ENCODE peak calls at places on chromosomes 7 and 10, in four cellular contexts. A is GM23248, V is right atrium auricular region, O is body of pancreas. B is an unnamed sample.

GRCh38 chr7:94375713-94376112 is 19.0 kb upstream of the COL1A2 start:
- DNase-seq in A (peak), V (no peak), O (no peak), B (no peak)

GRCh38 chr7:45174966-45175765 is 17.6 kb downstream of the RAMP3 start:
- DNase-seq in O (peak), V (no peak), A (no peak), B (no peak)

GRCh38 chr10:71648595-71649320 is 70.8 kb downstream of the C10orf105 start:
- DNase-seq in O (no peak), V (no peak), A (no peak), B (no peak)

GRCh38 chr10:75982611-75983369 is 551.4 kb downstream of the LRMDA start:
- DNase-seq in V (no peak), A (peak), O (peak), B (no peak)

GRCh38 chr7:75734586-75735047 is 4.1 kb downstream of the HIP1 start:
- DNase-seq in A (peak), V (no peak), O (no peak), B (no peak)

GRCh38 chr10:3319811-3320226 is 147.2 kb upstream of the PITRM1 start:
- DNase-seq in O (no peak), A (no peak), V (no peak), B (no peak)

GRCh38 chr10:69498711-69499471 is 47.6 kb downstream of the TSPAN15 start:
- DNase-seq in A (peak), V (no peak), O (no peak), B (no peak)

GRCh38 chr10:86795353-86795752 is 38.9 kb downstream of the BMPR1A start:
- DNase-seq in O (no peak), V (no peak), A (peak), B (no peak)

GRCh38 chr10:9800011-9800410 is 1217.7 kb upstream of the CELF2 start:
- DNase-seq in O (no peak), V (no peak), A (no peak), B (no peak)

GRCh38 chr10:86172296-86172695 is 194.3 kb downstream of the GRID1 start:
- DNase-seq in V (no peak), A (no peak), O (no peak), B (no peak)

GRCh38 chr7:26381476-26382175 is 90.0 kb downstream of the SNX10 start:
- DNase-seq in O (no peak), V (no peak), A (no peak), B (no peak)

GRCh38 chr10:86940677-86941076 is 16.7 kb downstream of the MMRN2 start:
- DNase-seq in O (no peak), A (no peak), V (peak), B (no peak)

GRCh38 chr10:44995581-44995913 is 5.2 kb upstream of the ZNF22 start:
- DNase-seq in A (no peak), O (no peak), V (no peak), B (no peak)

GRCh38 chr10:6124666-6125065 is 35.8 kb downstream of the RBM17 start:
- DNase-seq in A (peak), V (no peak), O (no peak), B (no peak)

GRCh38 chr7:29494350-29494749 is 69.3 kb upstream of the PRR15 start:
- DNase-seq in V (no peak), O (no peak), A (peak), B (no peak)

GRCh38 chr7:151801291-151801690 is 75.6 kb downstream of the PRKAG2 start:
- DNase-seq in A (no peak), V (no peak), O (no peak), B (no peak)

GRCh38 chr7:73770860-73771665 is 993 bp upstream of the CLDN3 start:
- DNase-seq in O (no peak), V (no peak), A (no peak), B (no peak)

GRCh38 chr10:94423627-94424026 is 21.3 kb downstream of the TBC1D12 start:
- DNase-seq in V (no peak), A (peak), O (no peak), B (no peak)

GRCh38 chr10:104293781-104294321 is 24.9 kb downstream of the GSTO2 start:
- DNase-seq in V (no peak), O (no peak), A (no peak), B (no peak)

GRCh38 chr10:31612082-31612481 is 293.1 kb downstream of the ZEB1 start:
- DNase-seq in A (peak), O (no peak), V (no peak), B (no peak)

GRCh38 chr7:88281729-88282128 is 25.0 kb downstream of the STEAP4 start:
- DNase-seq in O (no peak), V (no peak), A (no peak), B (no peak)

GRCh38 chr10:7274293-7274692 is 136.5 kb downstream of the SFMBT2 start:
- DNase-seq in A (no peak), V (no peak), O (no peak), B (no peak)

GRCh38 chr7:55550010-55550409 is 22.3 kb downstream of the VOPP1 start:
- DNase-seq in A (no peak), V (no peak), O (peak), B (no peak)

GRCh38 chr10:30434273-30435067 is 486 bp downstream of the MAP3K8 start:
- DNase-seq in A (peak), O (peak), V (peak), B (peak)

GRCh38 chr10:3668276-3668960 is 116.6 kb downstream of the KLF6 start:
- DNase-seq in V (no peak), O (peak), A (peak), B (peak)

GRCh38 chr7:27640914-27641570 is 21.6 kb downstream of the HIBADH start:
- DNase-seq in O (peak), A (peak), V (no peak), B (peak)

GRCh38 chr7:105672820-105673219 is 91.5 kb upstream of the EFCAB10 start:
- DNase-seq in O (no peak), A (no peak), V (no peak), B (no peak)

GRCh38 chr7:142451346-142451745 is 193.5 kb upstream of the PRSS58 start:
- DNase-seq in V (no peak), O (no peak), A (no peak), B (no peak)

GRCh38 chr10:7028809-7029166 is 382.0 kb downstream of the SFMBT2 start:
- DNase-seq in V (no peak), A (peak), O (no peak), B (no peak)

GRCh38 chr7:98187138-98187502 is 24.1 kb upstream of the BHLHA15 start:
- DNase-seq in V (no peak), A (no peak), O (no peak), B (no peak)

GRCh38 chr7:77933394-77933793 is 134.8 kb downstream of the PHTF2 start:
- DNase-seq in O (no peak), A (peak), V (no peak), B (no peak)

GRCh38 chr7:23469961-23470250 is 385 bp downstream of the IGF2BP3 start:
- DNase-seq in V (no peak), O (no peak), A (no peak), B (no peak)

GRCh38 chr7:39367943-39368342 is 198.3 kb upstream of the YAE1 start:
- DNase-seq in A (no peak), V (no peak), O (no peak), B (no peak)

GRCh38 chr10:14904316-14904732 is 25.7 kb downstream of the SUV39H2 start:
- DNase-seq in V (no peak), A (peak), O (no peak), B (peak)

GRCh38 chr10:37478381-37478780 is 353.0 kb downstream of the ANKRD30A start:
- DNase-seq in V (peak), A (no peak), O (no peak), B (no peak)

GRCh38 chr10:14648042-14648765 is 126.5 kb downstream of the FAM107B start:
- DNase-seq in A (peak), V (peak), O (peak), B (no peak)

GRCh38 chr10:60434418-60435046 is 44.9 kb upstream of the ANK3 start:
- DNase-seq in A (peak), V (no peak), O (peak), B (peak)

GRCh38 chr10:132847856-132848255 is 61.9 kb upstream of the NKX6-2 start:
- DNase-seq in V (no peak), O (no peak), A (no peak), B (peak)
- H3K4me3 ChIP-seq in V (peak), O (no peak), A (no peak), B (no peak)

DNA sequence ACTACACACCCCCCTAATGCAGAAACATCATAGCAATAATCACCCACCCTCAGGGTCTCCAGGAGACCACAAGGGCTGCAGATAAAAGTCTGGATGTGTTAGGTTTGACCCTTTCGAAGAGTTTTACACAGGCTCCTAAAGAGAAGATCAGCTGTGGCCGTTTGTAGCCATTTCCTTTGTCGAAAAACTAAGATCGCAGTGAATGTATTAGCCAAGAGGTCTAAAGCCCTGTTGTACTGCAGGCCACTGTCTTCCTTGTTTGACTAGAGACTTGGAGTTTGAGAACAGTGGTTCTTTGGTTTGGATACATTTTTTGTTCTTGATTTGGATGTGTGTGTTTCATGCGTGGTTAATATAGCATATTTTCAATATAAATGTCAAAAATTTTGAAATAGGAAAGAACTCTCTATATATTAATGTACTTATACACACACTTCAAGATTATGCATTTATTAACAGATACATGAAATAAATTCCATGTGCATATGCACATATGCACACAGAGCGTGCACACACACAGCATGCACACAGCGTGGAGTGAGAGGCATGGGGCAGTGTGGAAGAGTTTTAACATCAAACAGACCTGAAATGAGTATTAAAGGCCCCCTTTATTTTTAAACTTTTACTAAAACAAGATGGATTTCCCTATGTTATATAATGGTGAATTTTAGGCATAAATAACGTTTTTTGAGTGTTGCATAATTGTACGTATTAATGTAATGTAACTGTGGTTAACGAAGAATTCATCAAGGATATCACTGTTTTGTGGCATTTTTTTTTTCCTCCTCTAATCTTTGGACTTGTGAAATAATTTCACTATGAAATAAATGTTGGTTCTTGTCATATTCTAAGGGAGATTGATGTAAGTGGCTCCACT is 2.2 kb downstream of the IKZF1 start:
- DNase-seq in O (no peak), A (no peak), V (no peak), B (no peak)
- H3K4me3 ChIP-seq in O (no peak), A (no peak), V (no peak), B (no peak)

GRCh38 chr10:112490543-112490942 is 43.5 kb downstream of the VTI1A start:
- DNase-seq in V (no peak), A (peak), O (peak), B (peak)
- H3K4me3 ChIP-seq in V (no peak), A (no peak), O (no peak), B (no peak)

GRCh38 chr10:34780818-34781380 is 34.2 kb downstream of the PARD3 start:
- DNase-seq in O (peak), A (no peak), V (no peak), B (no peak)
- H3K4me3 ChIP-seq in O (no peak), A (no peak), V (no peak), B (no peak)

GRCh38 chr10:13162013-13162364 is 631 bp downstream of the MCM10 start:
- DNase-seq in A (peak), V (no peak), O (no peak), B (no peak)
- H3K4me3 ChIP-seq in A (peak), V (peak), O (no peak), B (peak)

GRCh38 chr10:95650232-95650631 is 6.3 kb downstream of the ALDH18A1 start:
- DNase-seq in A (no peak), O (no peak), V (no peak), B (no peak)
- H3K4me3 ChIP-seq in A (no peak), O (no peak), V (no peak), B (no peak)

DNA sequence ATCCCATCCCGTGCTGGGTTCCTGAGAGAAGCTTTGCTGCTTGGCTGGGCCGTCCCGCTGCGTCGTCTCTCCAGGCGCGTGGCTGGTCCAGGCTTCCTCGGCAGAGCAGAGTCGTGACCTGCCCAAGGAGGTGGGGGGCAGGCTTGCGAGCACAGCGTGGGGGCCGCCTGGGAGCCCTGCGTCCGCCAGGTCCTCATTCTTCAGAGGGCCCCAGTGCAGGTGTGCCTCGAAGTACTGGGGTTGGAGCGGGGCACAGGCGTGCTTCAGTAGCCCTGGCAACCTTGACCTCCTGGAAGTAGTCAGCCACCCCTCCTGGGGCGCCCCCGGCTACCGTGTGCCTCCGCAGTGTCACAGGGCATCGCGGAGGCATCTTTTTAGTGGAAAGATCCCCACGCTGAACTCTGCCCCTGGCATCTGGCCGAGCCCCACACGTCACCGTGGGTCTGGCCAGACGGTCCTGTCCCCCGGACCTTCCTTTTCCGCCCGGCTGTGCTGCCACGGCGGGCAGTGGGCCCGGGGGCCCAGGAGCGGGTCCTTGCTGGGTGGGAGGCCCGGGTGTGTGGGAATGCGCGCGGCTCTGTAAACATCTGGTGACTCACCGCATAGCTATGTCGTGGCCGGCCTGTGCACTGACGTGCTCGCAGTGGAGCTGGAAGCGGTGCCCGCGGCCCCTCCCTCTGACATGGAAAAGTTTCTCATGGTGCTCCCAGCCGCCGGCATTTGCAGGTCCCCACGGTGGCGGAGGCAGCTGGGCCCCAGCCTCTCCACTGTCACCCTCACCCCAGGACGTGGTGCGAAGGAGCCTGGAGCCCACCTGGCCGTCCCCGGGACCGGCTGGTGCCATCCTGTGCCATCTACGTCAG is 6.5 kb downstream of the MAFK start:
- DNase-seq in A (peak), V (peak), O (peak), B (peak)
- H3K4me3 ChIP-seq in A (peak), V (peak), O (no peak), B (peak)

DNA sequence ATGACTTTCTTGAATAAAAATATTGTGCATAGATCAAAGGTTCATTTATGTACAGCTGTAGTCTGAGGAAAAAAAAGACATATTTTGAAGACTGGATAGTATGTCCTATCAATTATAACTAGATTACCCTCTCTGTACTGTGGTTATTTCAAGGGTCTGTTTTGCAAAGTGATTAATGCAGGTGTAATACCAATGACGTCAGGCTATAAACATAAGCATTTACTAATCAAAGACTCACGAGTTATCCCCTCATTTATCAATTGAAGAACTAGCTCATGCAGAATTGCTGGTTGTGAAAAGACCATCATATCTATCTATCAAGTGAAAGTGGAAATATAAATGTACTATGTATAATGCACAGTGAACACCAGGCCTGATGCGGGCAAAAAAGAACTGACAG is 213.6 kb upstream of the HGF start:
- DNase-seq in A (no peak), O (no peak), V (no peak), B (no peak)
- H3K4me3 ChIP-seq in A (no peak), O (no peak), V (no peak), B (no peak)

DNA sequence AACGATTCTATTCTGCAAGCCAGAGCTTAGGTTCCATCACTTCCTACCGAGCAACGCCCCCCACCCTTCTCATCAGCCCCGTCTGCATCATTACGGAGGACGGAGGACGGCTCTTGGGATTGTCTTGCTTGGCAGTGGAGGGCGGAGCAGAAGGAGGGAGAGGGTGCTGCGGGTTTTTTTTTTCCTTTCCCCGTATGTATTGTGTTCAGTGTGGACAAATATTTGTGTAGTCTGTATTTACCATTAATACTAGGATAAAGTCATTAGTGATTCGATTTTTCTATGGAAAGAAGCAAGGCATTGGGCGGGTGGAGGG is 125.1 kb downstream of the CLEC2L start:
- DNase-seq in O (no peak), V (no peak), A (no peak), B (no peak)
- H3K4me3 ChIP-seq in O (no peak), V (no peak), A (no peak), B (no peak)

B was measured in Caco-2.